ENCODE peak calls at places on chromosomes 3 and 15, in seven cellular contexts. X is heart left ventricle, P is PC-9, E is AG04449, S is hepatocyte, T is kidney, R is uterus. H is an unnamed sample.

GRCh38 chr3:15428539-15428938 is 1.1 kb downstream of the EAF1 start:
- DNase-seq in X (no peak), P (no peak), E (peak; percentile 12), S (peak; percentile 19), T (no peak), R (no peak), H (peak; percentile 26)

GRCh38 chr3:57659810-57660439 is 33.0 kb downstream of the DENND6A start:
- DNase-seq in X (no peak), P (no peak), E (no peak), S (no peak), T (no peak), R (no peak), H (no peak)

GRCh38 chr15:73125219-73125618 is 73.0 kb downstream of the NEO1 start:
- DNase-seq in X (no peak), P (no peak), E (no peak), S (no peak), T (no peak), R (no peak), H (no peak)

GRCh38 chr3:141255864-141256263 is 24.2 kb downstream of the PXYLP1 start:
- DNase-seq in X (no peak), P (no peak), E (no peak), S (no peak), T (no peak), R (no peak), H (no peak)

GRCh38 chr3:158918008-158918407 is 116.2 kb downstream of the MFSD1 start:
- DNase-seq in X (no peak), P (peak; percentile 67), E (peak; percentile 29), S (peak; percentile 78), T (no peak), R (no peak), H (peak; percentile 41)

GRCh38 chr3:159913712-159914414 is 74.8 kb upstream of the IL12A start:
- DNase-seq in X (no peak), P (no peak), E (no peak), S (no peak), T (no peak), R (no peak), H (no peak)

GRCh38 chr15:91135201-91136130 is 35.4 kb downstream of the SV2B start:
- DNase-seq in X (no peak), P (no peak), E (no peak), S (no peak), T (no peak), R (no peak), H (no peak)

GRCh38 chr15:51156957-51157356 is 62.3 kb upstream of the TNFAIP8L3 start:
- DNase-seq in X (no peak), P (no peak), E (no peak), S (no peak), T (no peak), R (no peak), H (no peak)

GRCh38 chr3:111906667-111907066 is 47.6 kb downstream of the PHLDB2 start:
- DNase-seq in X (no peak), P (no peak), E (no peak), S (no peak), T (no peak), R (no peak), H (peak; percentile 55)

GRCh38 chr3:195133462-195133861 is 137.5 kb downstream of the XXYLT1 start:
- DNase-seq in X (no peak), P (no peak), E (no peak), S (no peak), T (no peak), R (peak; percentile 52), H (no peak)

GRCh38 chr3:134018406-134018805 is 11.3 kb downstream of the SLCO2A1 start:
- DNase-seq in X (no peak), P (no peak), E (no peak), S (no peak), T (no peak), R (no peak), H (no peak)

GRCh38 chr3:131431754-131432153 is 50.2 kb downstream of the NUDT16 start:
- DNase-seq in X (no peak), P (no peak), E (no peak), S (no peak), T (no peak), R (no peak), H (no peak)

GRCh38 chr3:150545419-150546225 is 674 bp downstream of the SERP1 start:
- DNase-seq in X (peak; percentile 59), P (peak; percentile 23), E (no peak), S (peak; percentile 27), T (peak; percentile 91), R (no peak), H (no peak)

GRCh38 chr15:89332446-89332845 is 2.2 kb downstream of the POLG start:
- DNase-seq in X (no peak), P (no peak), E (no peak), S (no peak), T (no peak), R (no peak), H (no peak)

GRCh38 chr3:10406414-10406813 is 85.5 kb upstream of the SEC13 start:
- DNase-seq in X (no peak), P (no peak), E (no peak), S (no peak), T (no peak), R (no peak), H (no peak)

GRCh38 chr3:162117961-162118360 is 621.4 kb downstream of the OTOL1 start:
- DNase-seq in X (no peak), P (no peak), E (no peak), S (no peak), T (no peak), R (no peak), H (no peak)

GRCh38 chr3:181711325-181712135 is at the start of gene SOX2:
- DNase-seq in X (no peak), P (peak; percentile 71), E (no peak), S (peak; percentile 93), T (no peak), R (no peak), H (no peak)

GRCh38 chr15:69609176-69609575 is 156.6 kb downstream of the RPLP1 start:
- DNase-seq in X (no peak), P (peak; percentile 9), E (peak; percentile 50), S (no peak), T (no peak), R (no peak), H (no peak)

GRCh38 chr3:51710631-51711351 is 3.9 kb downstream of the GRM2 start:
- DNase-seq in X (no peak), P (peak; percentile 20), E (no peak), S (no peak), T (peak; percentile 35), R (no peak), H (no peak)

GRCh38 chr3:172560026-172560425 is 36.8 kb upstream of the TNFSF10 start:
- DNase-seq in X (no peak), P (peak; percentile 77), E (no peak), S (no peak), T (no peak), R (no peak), H (no peak)

DNA sequence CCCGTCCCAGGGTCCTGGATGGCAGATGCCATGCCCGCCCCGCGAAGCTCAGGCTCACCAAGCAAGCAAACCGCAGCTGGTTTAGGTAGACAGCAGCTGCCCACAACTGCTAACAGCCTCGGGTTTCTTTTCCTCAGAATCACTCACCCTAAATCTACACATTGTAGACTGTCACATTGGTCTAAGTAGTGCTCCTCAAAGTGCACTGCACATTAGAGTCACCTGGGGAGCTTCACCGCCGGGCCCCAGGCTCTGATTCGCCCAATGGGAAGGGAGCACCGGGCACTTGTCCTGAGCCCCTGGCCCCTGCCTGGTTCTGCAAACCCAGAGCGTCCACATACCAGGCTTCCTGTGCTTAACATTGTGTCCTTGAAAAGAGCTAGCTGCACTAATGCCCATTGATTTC is 752 bp downstream of the OCA2 start:
- DNase-seq in X (no peak), P (no peak), E (no peak), S (no peak), T (peak; percentile 60), R (no peak), H (no peak)
- H3K4me3 ChIP-seq in X (no peak overlapping the region), P (no peak overlapping the region), E (no peak overlapping the region), S (no peak overlapping the region), T (no peak overlapping the region), R (no peak overlapping the region), H (peak overlapping the region; percentile 40)

GRCh38 chr15:40567111-40567510 is 2.0 kb upstream of the RPUSD2 start:
- DNase-seq in X (no peak), P (no peak), E (no peak), S (peak; percentile 19), T (no peak), R (no peak), H (no peak)
- TF ChIP-seq CTCF in X (no peak), P (no peak), E (no peak), S (no peak), T (no peak), R (no peak), H (peak; percentile 40)

DNA sequence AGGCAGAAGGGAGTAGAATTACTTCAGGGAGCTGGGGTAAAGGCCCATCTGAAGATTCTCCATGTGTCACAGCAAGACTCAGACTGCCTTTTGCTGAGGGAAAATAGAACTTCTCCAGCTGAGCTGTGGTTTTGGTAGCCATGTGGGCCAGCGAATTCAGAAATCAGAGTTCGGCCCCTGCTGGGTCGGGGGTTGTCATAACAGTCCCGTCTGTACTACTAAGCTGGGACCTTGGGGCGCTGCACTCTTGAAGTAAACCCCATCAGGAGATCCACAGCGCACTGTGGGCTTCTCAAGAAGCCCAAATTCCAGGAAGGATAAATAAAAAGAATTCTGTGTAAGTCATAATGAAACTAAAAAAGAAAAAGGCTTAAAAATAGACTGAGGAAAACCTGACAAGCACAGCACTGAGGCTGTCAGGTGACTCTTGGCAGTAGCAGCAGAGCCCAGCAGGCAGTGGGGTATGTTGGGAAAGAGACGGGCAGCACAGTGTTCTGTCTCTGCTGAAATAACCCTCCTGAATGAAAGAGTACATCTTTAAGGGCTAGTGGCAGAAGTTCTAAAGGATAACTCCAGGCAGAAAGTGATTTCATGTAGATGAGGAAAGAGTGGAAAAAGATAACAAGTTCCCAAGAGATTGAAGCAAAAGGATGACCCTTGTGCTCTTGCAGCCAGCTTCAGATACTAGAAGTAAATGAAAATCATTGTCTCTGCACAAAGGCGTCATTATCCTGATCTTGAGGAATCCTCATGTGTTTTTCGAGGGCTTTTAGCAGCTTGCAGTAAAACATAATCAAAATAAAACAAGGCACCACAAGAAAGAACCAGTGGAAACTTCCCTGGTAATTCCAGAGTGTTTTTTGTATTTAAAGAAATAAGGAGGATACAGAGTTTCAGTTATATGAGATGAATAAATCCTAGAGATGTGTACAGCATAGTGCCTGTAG is 74.5 kb downstream of the RAB7A start:
- DNase-seq in X (peak; percentile 59), P (no peak), E (no peak), S (no peak), T (no peak), R (no peak), H (no peak)
- H3K4me3 ChIP-seq in X (no peak overlapping the region), P (no peak overlapping the region), E (no peak overlapping the region), S (no peak overlapping the region), T (no peak overlapping the region), R (no peak overlapping the region), H (no peak overlapping the region)

DNA sequence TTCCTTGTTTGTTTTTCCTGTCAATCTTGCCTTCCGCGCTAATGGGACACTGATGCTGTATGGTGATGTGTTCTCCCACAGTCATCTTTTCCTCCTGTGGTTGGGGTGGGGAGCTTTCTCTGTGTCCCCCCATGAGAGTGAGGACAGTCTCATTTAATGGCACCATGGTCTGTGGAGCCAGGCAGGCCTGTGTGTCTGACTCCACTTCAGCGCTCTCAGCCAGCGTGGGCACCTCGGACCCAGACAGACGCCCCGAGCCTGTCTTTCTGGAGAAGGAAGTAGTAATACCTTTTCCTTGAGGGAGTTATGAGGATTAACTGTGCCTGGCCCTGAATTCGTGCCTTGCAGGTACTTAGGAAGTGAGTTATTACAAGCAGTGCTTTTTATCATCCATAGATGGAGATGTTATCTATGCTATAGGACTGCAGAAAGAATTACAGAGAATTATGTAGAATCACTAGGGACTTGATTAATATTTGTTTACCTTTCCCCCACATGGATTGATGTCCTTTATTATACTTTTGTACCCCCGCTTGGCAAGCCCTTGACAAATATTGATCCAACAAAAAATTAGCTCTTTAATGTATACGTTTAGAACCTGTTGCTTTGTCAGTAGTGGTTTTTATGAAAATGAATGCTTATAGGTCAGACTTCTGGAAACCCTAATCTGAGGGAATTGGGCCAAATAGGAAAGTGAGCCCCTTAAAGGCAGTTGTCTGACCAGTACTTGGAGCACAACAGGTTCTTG is 152.4 kb downstream of the PGPEP1L start:
- DNase-seq in X (no peak), P (no peak), E (no peak), S (no peak), T (no peak), R (no peak), H (no peak)
- TF ChIP-seq CTCF in X (no peak), P (no peak), E (no peak), S (no peak), T (no peak), R (no peak), H (no peak)